ENCODE peak calls at places on chromosomes 7 and 10, in five cellular contexts. U is T1000, F is NCI-H1105 treated with DMSO at 0.1 percent for 48 hours, L is NCI-H446 treated with DMSO at 0.1 percent for 48 hours, Y is iris pigment epithelial cell. N is an unnamed sample.

GRCh38 chr10:79249156-79250121 is 97.8 kb upstream of the PPIF start:
- DNase-seq in U (no peak), F (no peak), L (no peak), Y (no peak), N (no peak)

GRCh38 chr10:12957081-12957480 is 44.4 kb downstream of the CCDC3 start:
- DNase-seq in U (no peak), F (no peak), L (no peak), Y (no peak), N (no peak)

GRCh38 chr7:131633342-131633843 is 77.0 kb upstream of the PODXL start:
- DNase-seq in U (no peak), F (no peak), L (no peak), Y (peak), N (no peak)

GRCh38 chr10:97689637-97690036 is 2.6 kb upstream of the AVPI1 start:
- DNase-seq in U (peak), F (no peak), L (no peak), Y (peak), N (no peak)

GRCh38 chr7:107788216-107788615 is 14.8 kb downstream of the SLC26A3 start:
- DNase-seq in U (no peak), F (no peak), L (no peak), Y (no peak), N (no peak)

GRCh38 chr10:84179059-84179710 is 5.6 kb downstream of the GPR15LG start:
- DNase-seq in U (no peak), F (peak), L (peak), Y (peak), N (peak)

GRCh38 chr7:42217548-42217947 is 19.5 kb downstream of the GLI3 start:
- DNase-seq in U (no peak), F (no peak), L (no peak), Y (no peak), N (no peak)

GRCh38 chr7:12927635-12928434 is 240.4 kb downstream of the ARL4A start:
- DNase-seq in U (no peak), F (no peak), L (no peak), Y (no peak), N (no peak)

GRCh38 chr7:41247128-41247865 is 455.6 kb downstream of the INHBA start:
- DNase-seq in U (no peak), F (no peak), L (no peak), Y (peak), N (no peak)

GRCh38 chr10:79929409-79929904 is 19.4 kb downstream of the SFTPD start:
- DNase-seq in U (no peak), F (peak), L (no peak), Y (peak), N (peak)

GRCh38 chr7:18354686-18355085 is 140.9 kb upstream of the HDAC9 start:
- DNase-seq in U (no peak), F (no peak), L (no peak), Y (peak), N (no peak)

GRCh38 chr7:5694221-5694754 is 87.2 kb downstream of the RNF216 start:
- DNase-seq in U (no peak), F (no peak), L (no peak), Y (peak), N (no peak)

GRCh38 chr7:157556339-157556944 is 219.6 kb downstream of the DNAJB6 start:
- DNase-seq in U (no peak), F (no peak), L (no peak), Y (no peak), N (no peak)

GRCh38 chr7:27605689-27606269 is 56.9 kb downstream of the HIBADH start:
- DNase-seq in U (no peak), F (peak), L (no peak), Y (peak), N (peak)

GRCh38 chr10:71209324-71210030 is 2.9 kb upstream of the UNC5B start:
- DNase-seq in U (no peak), F (no peak), L (no peak), Y (no peak), N (no peak)

GRCh38 chr7:73612598-73613269 is 11.6 kb downstream of the MLXIPL start:
- DNase-seq in U (no peak), F (no peak), L (no peak), Y (peak), N (no peak)

GRCh38 chr10:3897156-3897555 is 112.1 kb upstream of the KLF6 start:
- DNase-seq in U (no peak), F (no peak), L (no peak), Y (peak), N (no peak)

GRCh38 chr7:130135208-130136205 is 65.2 kb downstream of the KLHDC10 start:
- DNase-seq in U (no peak), F (no peak), L (no peak), Y (peak), N (no peak)

GRCh38 chr10:128095023-128095752 is 31.0 kb downstream of the MKI67 start:
- DNase-seq in U (no peak), F (no peak), L (no peak), Y (no peak), N (no peak)

GRCh38 chr7:19026888-19027287 is 90.5 kb downstream of the TWIST1 start:
- DNase-seq in U (no peak), F (no peak), L (no peak), Y (peak), N (no peak)

GRCh38 chr7:70657532-70657931 is 474.4 kb upstream of the GALNT17 start:
- DNase-seq in U (no peak), F (no peak), L (no peak), Y (no peak), N (no peak)

GRCh38 chr7:101465131-101465530 is 102.5 kb downstream of the COL26A1 start:
- DNase-seq in U (no peak), F (no peak), L (no peak), Y (no peak), N (no peak)

GRCh38 chr7:2802504-2803341 is 41.4 kb downstream of the GNA12 start:
- DNase-seq in U (no peak), F (peak), L (peak), Y (peak), N (no peak)

GRCh38 chr7:50621932-50622587 is 56.9 kb upstream of the DDC start:
- DNase-seq in U (no peak), F (no peak), L (no peak), Y (no peak), N (no peak)

GRCh38 chr10:21707498-21707897 is 173.5 kb downstream of the MLLT10 start:
- DNase-seq in U (no peak), F (no peak), L (no peak), Y (no peak), N (no peak)

GRCh38 chr7:83957333-83957732 is 237.3 kb downstream of the SEMA3A start:
- DNase-seq in U (no peak), F (no peak), L (no peak), Y (peak), N (no peak)

GRCh38 chr7:83579740-83580139 is 69.2 kb downstream of the SEMA3E start:
- DNase-seq in U (no peak), F (no peak), L (no peak), Y (peak), N (no peak)

GRCh38 chr10:121926669-121927360 is 1.0 kb downstream of the ATE1 start:
- DNase-seq in U (no peak), F (no peak), L (peak), Y (peak), N (no peak)

GRCh38 chr7:92916751-92917369 is 80.5 kb upstream of the CDK6 start:
- DNase-seq in U (no peak), F (peak), L (no peak), Y (peak), N (no peak)

GRCh38 chr10:124301736-124302135 is 117.0 kb downstream of the OAT start:
- DNase-seq in U (no peak), F (no peak), L (no peak), Y (no peak), N (no peak)

GRCh38 chr7:143360788-143361551 is 1.5 kb downstream of the FAM131B start:
- DNase-seq in U (no peak), F (peak), L (no peak), Y (no peak), N (no peak)

GRCh38 chr7:132381742-132382472 is 194.4 kb downstream of the PLXNA4 start:
- DNase-seq in U (no peak), F (no peak), L (no peak), Y (no peak), N (peak)

GRCh38 chr10:73219384-73219783 is 27.7 kb downstream of the DNAJC9 start:
- DNase-seq in U (no peak), F (no peak), L (no peak), Y (no peak), N (no peak)

N was measured in NCI-H1694 treated with DMSO at 0.1 percent for 48 hours.